ENCODE peak calls at places on chromosomes 1 and 21, in eight cellular contexts. Z, K, F, S, G, T, W and E are unnamed samples.
A peak's percentile ranks its signal among the peaks of the same experiment; 100 is the strongest.

GRCh38 chr1:236103646-236104218 is 38.6 kb upstream of the GPR137B start:
- DNase-seq in G (no peak), Z (peak; percentile 46), K (peak; percentile 49), S (peak; percentile 62), W (peak; percentile 37), F (peak; percentile 76), T (peak; percentile 38), E (peak; percentile 66)

GRCh38 chr1:27368872-27369703 is 2.3 kb upstream of the MAP3K6 start:
- DNase-seq in F (peak; percentile 53), S (no peak), W (no peak), K (peak; percentile 44), Z (no peak), G (no peak), T (no peak), E (no peak)

GRCh38 chr1:155646307-155646706 is 36.3 kb downstream of the MSTO1 start:
- DNase-seq in F (peak; percentile 37), Z (no peak), S (peak; percentile 43), W (no peak), T (no peak), K (peak; percentile 40), G (no peak), E (no peak)

GRCh38 chr1:109388884-109389637 is 8.7 kb downstream of the SORT1 start:
- DNase-seq in G (no peak), F (peak; percentile 74), T (no peak), S (peak; percentile 14), W (no peak), Z (no peak), K (no peak), E (no peak)

GRCh38 chr1:177934461-177934860 is 35.4 kb downstream of the SEC16B start:
- DNase-seq in W (no peak), F (no peak), Z (no peak), T (no peak), S (no peak), K (no peak), G (no peak), E (no peak)

GRCh38 chr1:40305451-40305850 is 11.6 kb downstream of the COL9A2 start:
- DNase-seq in S (peak; percentile 56), K (peak; percentile 27), T (no peak), Z (no peak), W (no peak), F (no peak), G (no peak), E (no peak)

GRCh38 chr1:171138973-171139372 is 46.1 kb upstream of the FMO2 start:
- DNase-seq in F (no peak), T (no peak), S (no peak), Z (no peak), K (no peak), W (no peak), G (no peak), E (no peak)

GRCh38 chr1:194295690-194296089 is 1109.3 kb upstream of the B3GALT2 start:
- DNase-seq in F (peak; percentile 55), T (no peak), K (peak; percentile 35), Z (no peak), S (peak; percentile 74), W (no peak), G (no peak), E (peak; percentile 10)

GRCh38 chr1:216207154-216207553 is 216.1 kb downstream of the USH2A start:
- DNase-seq in F (no peak), Z (no peak), G (no peak), W (no peak), T (no peak), S (no peak), K (no peak), E (no peak)

GRCh38 chr1:17081439-17081838 is 27.6 kb upstream of the SDHB start:
- DNase-seq in F (no peak), K (no peak), W (no peak), S (no peak), Z (no peak), T (no peak), G (no peak), E (no peak)

GRCh38 chr1:155012052-155012546 is 9.5 kb downstream of the ZBTB7B start:
- DNase-seq in W (no peak), Z (peak; percentile 79), F (peak; percentile 88), S (peak; percentile 78), G (no peak), T (no peak), K (no peak), E (peak; percentile 57)

GRCh38 chr1:21779613-21780521 is 3.1 kb downstream of the USP48 start:
- DNase-seq in Z (no peak), F (no peak), W (no peak), T (peak; percentile 28), G (no peak), S (no peak), K (no peak), E (no peak)

GRCh38 chr1:241265428-241265827 is 91.6 kb downstream of the RGS7 start:
- DNase-seq in T (no peak), W (no peak), F (no peak), Z (no peak), K (peak; percentile 80), G (no peak), S (no peak), E (no peak)

GRCh38 chr1:32215629-32216505 is 6.3 kb downstream of the TMEM234 start:
- DNase-seq in Z (peak; percentile 80), W (peak; percentile 34), F (peak; percentile 65), S (peak; percentile 82), K (peak; percentile 74), T (peak; percentile 42), G (no peak), E (peak; percentile 70)

GRCh38 chr1:236736761-236737160 is 50.5 kb downstream of the ACTN2 start:
- DNase-seq in S (no peak), Z (no peak), F (no peak), K (no peak), G (no peak), W (no peak), T (no peak), E (no peak)

GRCh38 chr1:171742577-171742922 is 685 bp upstream of the VAMP4 start:
- DNase-seq in Z (peak; percentile 57), K (peak; percentile 71), F (peak; percentile 61), T (no peak), S (peak; percentile 54), G (no peak), W (no peak), E (peak; percentile 47)

GRCh38 chr1:74356493-74356892 is 121.3 kb downstream of the TNNI3K start:
- DNase-seq in G (no peak), W (no peak), S (no peak), K (no peak), Z (no peak), T (no peak), F (no peak), E (no peak)

GRCh38 chr1:83606416-83606955 is 392.4 kb downstream of the TTLL7 start:
- DNase-seq in K (no peak), Z (no peak), F (no peak), G (no peak), W (no peak), S (no peak), T (no peak), E (no peak)

GRCh38 chr21:18495553-18495952 is 92.0 kb upstream of the TMPRSS15 start:
- DNase-seq in K (no peak), Z (no peak), G (no peak), F (no peak), T (no peak), S (no peak), W (no peak), E (no peak)

GRCh38 chr1:180230791-180231505 is 884 bp downstream of the LHX4 start:
- DNase-seq in Z (no peak), S (peak; percentile 43), K (peak; percentile 71), G (no peak), F (peak; percentile 26), T (no peak), W (no peak), E (peak; percentile 54)

GRCh38 chr1:7117599-7118281 is 332.5 kb downstream of the CAMTA1 start:
- DNase-seq in G (no peak), S (peak; percentile 91), W (no peak), K (peak; percentile 100), F (peak; percentile 84), Z (no peak), T (no peak), E (peak; percentile 38)

GRCh38 chr1:17013598-17014320 is 2.0 kb upstream of the ATP13A2 start:
- DNase-seq in G (no peak), Z (peak; percentile 16), K (peak; percentile 77), W (no peak), F (no peak), S (no peak), T (no peak), E (no peak)

GRCh38 chr1:103779932-103780331 is 30.2 kb downstream of the AMY1C start:
- DNase-seq in K (no peak), F (no peak), W (no peak), S (no peak), Z (no peak), G (no peak), T (no peak), E (no peak)

GRCh38 chr1:17405898-17406759 is 33.3 kb downstream of the RCC2 start:
- DNase-seq in K (peak; percentile 66), Z (peak; percentile 69), G (no peak), T (peak; percentile 10), F (peak; percentile 56), W (peak; percentile 74), S (peak; percentile 60), E (peak; percentile 86)

GRCh38 chr1:76919123-76919522 is 51.8 kb downstream of the ST6GALNAC5 start:
- DNase-seq in T (no peak), K (no peak), W (no peak), G (no peak), S (no peak), Z (no peak), F (no peak), E (no peak)

GRCh38 chr1:246784621-246785535 is 60.7 kb downstream of the SCCPDH start:
- DNase-seq in S (no peak), G (no peak), F (peak; percentile 56), T (no peak), W (no peak), Z (no peak), K (peak; percentile 15), E (no peak)

GRCh38 chr1:68384321-68384813 is 65.4 kb downstream of the RPE65 start:
- DNase-seq in G (no peak), K (peak; percentile 100), Z (no peak), W (no peak), S (peak; percentile 98), T (no peak), F (peak; percentile 99), E (no peak)

GRCh38 chr1:187513190-187513589 is 684.4 kb downstream of the PLA2G4A start:
- DNase-seq in W (no peak), Z (no peak), K (no peak), G (no peak), F (no peak), S (peak; percentile 36), T (no peak), E (no peak)

GRCh38 chr1:42211224-42211623 is 46.7 kb upstream of the GUCA2A start:
- DNase-seq in T (no peak), W (no peak), F (peak; percentile 5), S (peak; percentile 54), Z (no peak), K (peak; percentile 60), G (no peak), E (no peak)

GRCh38 chr1:69671363-69672010 is 103.8 kb downstream of the LRRC7 start:
- DNase-seq in W (no peak), S (no peak), Z (no peak), G (no peak), F (no peak), T (no peak), K (peak; percentile 86), E (no peak)